ENCODE peak calls at places on chromosomes 11 and 22, in ten cellular contexts. T, A, V, P, C, Z, M, U, I and G are unnamed samples.

GRCh38 chr22:39251762-39252460 is 7.1 kb upstream of the PDGFB start:
- DNase-seq in M (no peak), I (no peak), U (no peak), C (no peak), Z (peak; percentile 88), T (no peak), V (no peak), A (no peak), P (no peak), G (no peak)

GRCh38 chr11:61533401-61533800 is 24.9 kb downstream of the LRRC10B start:
- DNase-seq in I (no peak), V (no peak), M (no peak), A (no peak), Z (peak; percentile 14), T (peak; percentile 67), U (peak; percentile 64), C (no peak), P (peak; percentile 62), G (no peak)

GRCh38 chr11:33515347-33515746 is 185.3 kb downstream of the C11orf91 start:
- DNase-seq in T (no peak), A (no peak), V (no peak), U (no peak), I (no peak), M (no peak), C (no peak), P (no peak), Z (no peak), G (no peak)

GRCh38 chr11:70243912-70244652 is 26.4 kb upstream of the PPFIA1 start:
- DNase-seq in M (no peak), V (no peak), A (no peak), I (no peak), C (no peak), T (no peak), P (no peak), Z (peak; percentile 61), U (no peak), G (no peak)

GRCh38 chr22:17753401-17753989 is 20.8 kb downstream of the BID start:
- DNase-seq in V (no peak), U (no peak), C (peak; percentile 63), M (no peak), I (no peak), P (no peak), Z (peak; percentile 48), A (no peak), T (no peak), G (no peak)

GRCh38 chr11:34680918-34681554 is 60.1 kb downstream of the EHF start:
- DNase-seq in A (no peak), Z (peak; percentile 97), M (no peak), P (no peak), I (no peak), C (no peak), V (no peak), T (no peak), U (no peak), G (no peak)

GRCh38 chr22:46352691-46353386 is 17.3 kb downstream of the TRMU start:
- DNase-seq in V (no peak), A (no peak), P (peak; percentile 86), U (peak; percentile 37), T (peak; percentile 58), C (no peak), M (peak; percentile 73), Z (peak; percentile 67), I (no peak), G (peak; percentile 69)

GRCh38 chr22:22450343-22450839 is 58.2 kb downstream of the ZNF280B start:
- DNase-seq in U (no peak), M (no peak), T (no peak), C (no peak), A (peak; percentile 14), Z (no peak), I (no peak), V (no peak), P (peak; percentile 49), G (peak; percentile 70)

GRCh38 chr11:65578134-65578533 is 2.3 kb downstream of the EHBP1L1 start:
- DNase-seq in I (no peak), Z (no peak), U (no peak), M (no peak), C (peak; percentile 24), A (no peak), P (no peak), T (no peak), V (no peak), G (no peak)
- H3K4me3 ChIP-seq in I (peak overlapping the region; percentile 94), Z (peak overlapping the region; percentile 75), U (no peak overlapping the region), M (peak overlapping the region; percentile 86), C (no peak overlapping the region), A (no peak overlapping the region), P (peak overlapping the region; percentile 91), T (no peak overlapping the region), V (no peak overlapping the region), G (no peak overlapping the region)

GRCh38 chr22:49522582-49523373 is 304.9 kb downstream of the BRD1 start:
- DNase-seq in A (no peak), I (peak; percentile 47), M (no peak), T (no peak), U (no peak), Z (peak; percentile 27), P (no peak), V (no peak), C (no peak), G (no peak)

GRCh38 chr22:49521787-49522224 is 305.9 kb downstream of the BRD1 start:
- DNase-seq in V (no peak), U (no peak), A (no peak), P (no peak), M (no peak), C (no peak), Z (no peak), T (no peak), I (no peak), G (no peak)

GRCh38 chr22:49525366-49525765 is 302.3 kb downstream of the BRD1 start:
- DNase-seq in T (no peak), A (no peak), M (no peak), C (no peak), V (no peak), P (peak; percentile 22), U (no peak), I (peak; percentile 33), Z (no peak), G (no peak)

GRCh38 chr22:49524362-49524761 is 303.3 kb downstream of the BRD1 start:
- DNase-seq in M (no peak), V (no peak), C (no peak), P (no peak), U (no peak), I (peak; percentile 51), Z (no peak), T (no peak), A (no peak), G (no peak)

GRCh38 chr22:49523374-49524008 is 304.2 kb downstream of the BRD1 start:
- DNase-seq in U (no peak), A (no peak), Z (no peak), V (no peak), I (peak; percentile 20), T (no peak), M (no peak), P (no peak), C (no peak), G (no peak)
- H3K9me3 ChIP-seq in U (no peaks in the 10 kb centered on the region), A (no peaks in the 10 kb centered on the region), Z (no peaks in the 10 kb centered on the region), V (no peaks in the 10 kb centered on the region), I (no peaks in the 10 kb centered on the region), T (no peaks in the 10 kb centered on the region), M (peaks cover 13% of the 10 kb centered on the region), P (no peaks in the 10 kb centered on the region), C (no peaks in the 10 kb centered on the region), G (peaks cover 2% of the 10 kb centered on the region)

GRCh38 chr11:134228625-134229024 is 4.2 kb downstream of the VPS26B start:
- DNase-seq in U (peak; percentile 27), A (no peak), T (no peak), Z (no peak), V (no peak), P (no peak), M (no peak), I (no peak), C (no peak), G (no peak)

GRCh38 chr11:134224710-134225662 is 515 bp downstream of the VPS26B start:
- DNase-seq in V (peak; percentile 77), C (peak; percentile 86), I (peak; percentile 80), A (peak; percentile 22), P (peak; percentile 61), Z (peak; percentile 51), T (peak; percentile 75), U (peak; percentile 37), M (peak; percentile 70), G (peak; percentile 85)

GRCh38 chr11:134226806-134227325 is 2.4 kb downstream of the VPS26B start:
- DNase-seq in P (no peak), A (no peak), C (no peak), I (no peak), M (no peak), T (no peak), V (no peak), U (no peak), Z (no peak), G (no peak)

GRCh38 chr11:134223066-134223465 is 701 bp downstream of the NCAPD3 start:
- DNase-seq in I (no peak), A (no peak), P (no peak), U (peak; percentile 4), V (no peak), M (no peak), C (no peak), T (no peak), Z (peak; percentile 15), G (no peak)

DNA sequence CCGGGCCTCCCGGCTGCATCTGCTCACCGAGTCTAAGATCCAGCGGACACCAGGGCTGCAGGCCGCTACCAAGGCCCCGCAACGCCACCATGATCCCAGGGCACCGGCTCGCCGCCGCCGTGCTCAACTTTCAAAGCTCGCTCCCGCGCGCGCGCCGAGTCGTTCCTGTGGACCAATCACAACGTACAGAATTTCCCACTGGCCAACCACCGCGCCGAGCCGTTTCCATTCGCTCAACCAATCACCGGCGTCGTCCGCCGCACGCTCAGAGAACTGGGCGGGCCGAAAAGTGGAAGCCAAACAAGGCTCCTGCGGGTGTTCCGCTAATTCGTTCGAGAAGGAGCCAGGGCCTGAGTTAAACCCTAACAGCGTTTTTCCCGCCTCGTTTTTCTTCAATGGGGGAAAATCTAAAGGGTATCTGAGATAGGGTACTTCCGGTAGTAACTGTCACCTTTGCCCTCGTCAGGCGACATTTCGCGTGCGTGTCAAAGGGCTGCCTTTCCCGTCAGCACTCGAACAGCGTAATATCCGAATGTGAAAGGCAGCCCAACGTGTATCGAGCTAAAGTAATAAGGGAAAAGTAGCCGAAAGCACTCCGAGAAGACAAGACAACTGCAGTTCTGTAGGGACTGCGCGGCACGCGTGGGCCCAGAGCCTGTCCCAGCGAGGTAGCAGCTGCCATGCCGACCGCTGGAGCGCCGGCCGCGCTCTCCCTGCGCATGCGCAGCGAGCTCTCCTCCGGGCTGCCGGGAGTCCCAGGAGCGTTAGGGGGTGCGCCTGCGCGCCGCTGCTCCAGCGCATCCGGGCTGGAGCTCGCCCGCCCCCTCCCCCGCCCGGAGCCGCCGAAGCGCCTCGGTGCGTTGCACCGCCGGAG is at the start of the genes NCAPD3 and VPS26B:
- DNase-seq in Z (peak; percentile 99), V (peak; percentile 99), T (peak; percentile 98), M (peak; percentile 98), P (peak; percentile 97), I (peak; percentile 98), A (peak; percentile 95), C (peak; percentile 97), U (peak; percentile 97), G (peak; percentile 99)
- H3K4me1 ChIP-seq in Z (peaks cover 30% of the 10 kb centered on the region), V (no peaks in the 10 kb centered on the region), T (peaks cover 17% of the 10 kb centered on the region), M (peaks cover 53% of the 10 kb centered on the region), P (peaks cover 15% of the 10 kb centered on the region), I (peaks cover 46% of the 10 kb centered on the region), A (peaks cover 50% of the 10 kb centered on the region), C (no peaks in the 10 kb centered on the region), U (peaks cover 6% of the 10 kb centered on the region), G (peaks cover 5% of the 10 kb centered on the region)

GRCh38 chr11:64876226-64876750 is 2.1 kb downstream of the EHD1 start:
- DNase-seq in P (no peak), I (no peak), V (no peak), A (no peak), Z (no peak), C (no peak), U (no peak), M (no peak), T (no peak), G (no peak)

GRCh38 chr11:64872790-64873488 is 5.5 kb downstream of the EHD1 start:
- DNase-seq in V (no peak), C (no peak), U (peak; percentile 95), P (no peak), Z (no peak), I (no peak), M (no peak), T (no peak), A (no peak), G (no peak)

GRCh38 chr11:64875369-64876225 is 2.8 kb downstream of the EHD1 start:
- DNase-seq in T (no peak), I (no peak), M (no peak), C (no peak), Z (no peak), P (no peak), A (no peak), U (no peak), V (no peak), G (no peak)

GRCh38 chr11:64874841-64875240 is 3.6 kb downstream of the EHD1 start:
- DNase-seq in C (no peak), T (no peak), M (no peak), A (no peak), V (no peak), U (no peak), Z (no peak), P (no peak), I (no peak), G (no peak)

GRCh38 chr11:64874308-64874707 is 4.1 kb downstream of the EHD1 start:
- DNase-seq in C (no peak), V (no peak), I (no peak), U (no peak), M (no peak), A (peak; percentile 63), T (no peak), Z (no peak), P (no peak), G (peak; percentile 51)
- H3K4me3 ChIP-seq in C (no peak overlapping the region), V (no peak overlapping the region), I (no peak overlapping the region), U (no peak overlapping the region), M (peak overlapping the region; percentile 94), A (no peak overlapping the region), T (no peak overlapping the region), Z (no peak overlapping the region), P (peak overlapping the region; percentile 99), G (no peak overlapping the region)